ENCODE peak calls at places on chromosome 17, in nine cellular contexts. One of them, this sample, is unnamed.

GRCh38 chr17:43613911-43614310 is 47.8 kb downstream of the MEOX1 start:
- DNase-seq in HCT116: no peak
- DNase-seq in endothelial cell of umbilical vein: no peak
- DNase-seq in transverse colon: no peak
- DNase-seq in H1: no peak
- DNase-seq in K562: no peak
- DNase-seq in prostate gland: no peak
- DNase-seq in stomach: no peak
- DNase-seq in sigmoid colon: no peak
- DNase-seq in this sample: no peak

GRCh38 chr17:4247981-4248388 is 15.8 kb downstream of the ANKFY1 start:
- DNase-seq in endothelial cell of umbilical vein: no peak
- DNase-seq in K562: peak; percentile 29
- DNase-seq in HCT116: peak; percentile 23
- DNase-seq in prostate gland: peak; percentile 52
- DNase-seq in stomach: peak; percentile 64
- DNase-seq in sigmoid colon: no peak
- DNase-seq in transverse colon: peak; percentile 82
- DNase-seq in H1: peak; percentile 27
- DNase-seq in this sample: peak; percentile 64

GRCh38 chr17:58960068-58960467 is 146.6 kb downstream of the TRIM37 start:
- DNase-seq in HCT116: peak; percentile 63
- DNase-seq in prostate gland: peak; percentile 72
- DNase-seq in sigmoid colon: no peak
- DNase-seq in endothelial cell of umbilical vein: peak; percentile 50
- DNase-seq in H1: no peak
- DNase-seq in stomach: no peak
- DNase-seq in transverse colon: no peak
- DNase-seq in K562: no peak
- DNase-seq in this sample: no peak

GRCh38 chr17:81960130-81960958 is 643 bp downstream of the NOTUM start:
- DNase-seq in K562: peak; percentile 40
- DNase-seq in sigmoid colon: peak; percentile 51
- DNase-seq in transverse colon: no peak
- DNase-seq in HCT116: no peak
- DNase-seq in endothelial cell of umbilical vein: no peak
- DNase-seq in prostate gland: no peak
- DNase-seq in stomach: no peak
- DNase-seq in H1: no peak
- DNase-seq in this sample: no peak

GRCh38 chr17:945672-946071 is 33.9 kb downstream of the NXN start:
- DNase-seq in K562: no peak
- DNase-seq in endothelial cell of umbilical vein: no peak
- DNase-seq in transverse colon: no peak
- DNase-seq in H1: no peak
- DNase-seq in HCT116: no peak
- DNase-seq in prostate gland: no peak
- DNase-seq in sigmoid colon: no peak
- DNase-seq in stomach: no peak
- DNase-seq in this sample: no peak

GRCh38 chr17:11704041-11704440 is 105.8 kb downstream of the DNAH9 start:
- DNase-seq in sigmoid colon: no peak
- DNase-seq in HCT116: no peak
- DNase-seq in endothelial cell of umbilical vein: no peak
- DNase-seq in prostate gland: no peak
- DNase-seq in K562: no peak
- DNase-seq in H1: no peak
- DNase-seq in transverse colon: no peak
- DNase-seq in stomach: no peak
- DNase-seq in this sample: no peak

GRCh38 chr17:3448059-3448630 is 14.5 kb upstream of the OR1E2 start:
- DNase-seq in endothelial cell of umbilical vein: no peak
- DNase-seq in HCT116: no peak
- DNase-seq in sigmoid colon: no peak
- DNase-seq in prostate gland: no peak
- DNase-seq in transverse colon: no peak
- DNase-seq in H1: no peak
- DNase-seq in stomach: no peak
- DNase-seq in K562: no peak
- DNase-seq in this sample: no peak

GRCh38 chr17:82302498-82302963 is 14.9 kb downstream of the CD7 start:
- DNase-seq in prostate gland: no peak
- DNase-seq in sigmoid colon: no peak
- DNase-seq in HCT116: no peak
- DNase-seq in endothelial cell of umbilical vein: no peak
- DNase-seq in K562: no peak
- DNase-seq in stomach: no peak
- DNase-seq in transverse colon: no peak
- DNase-seq in H1: no peak
- DNase-seq in this sample: no peak

GRCh38 chr17:63622571-63623390 is 564 bp downstream of the MAP3K3 start:
- DNase-seq in stomach: peak; percentile 80
- DNase-seq in prostate gland: peak; percentile 49
- DNase-seq in sigmoid colon: peak; percentile 86
- DNase-seq in H1: no peak
- DNase-seq in HCT116: no peak
- DNase-seq in transverse colon: peak; percentile 76
- DNase-seq in endothelial cell of umbilical vein: peak; percentile 92
- DNase-seq in K562: peak; percentile 76
- DNase-seq in this sample: peak; percentile 52

GRCh38 chr17:59165933-59166342 is 10.4 kb downstream of the PRR11 start:
- DNase-seq in transverse colon: peak; percentile 41
- DNase-seq in H1: peak; percentile 27
- DNase-seq in stomach: peak; percentile 47
- DNase-seq in endothelial cell of umbilical vein: peak; percentile 80
- DNase-seq in sigmoid colon: no peak
- DNase-seq in K562: no peak
- DNase-seq in prostate gland: no peak
- DNase-seq in HCT116: peak; percentile 49
- DNase-seq in this sample: no peak

GRCh38 chr17:68532826-68533225 is 20.6 kb downstream of the PRKAR1A start:
- DNase-seq in K562: no peak
- DNase-seq in endothelial cell of umbilical vein: no peak
- DNase-seq in sigmoid colon: no peak
- DNase-seq in transverse colon: no peak
- DNase-seq in prostate gland: no peak
- DNase-seq in stomach: no peak
- DNase-seq in H1: no peak
- DNase-seq in HCT116: no peak
- DNase-seq in this sample: no peak

GRCh38 chr17:83133302-83134121 is 54.1 kb downstream of the METRNL start:
- DNase-seq in transverse colon: peak; percentile 1
- DNase-seq in stomach: no peak
- DNase-seq in H1: no peak
- DNase-seq in prostate gland: no peak
- DNase-seq in sigmoid colon: peak; percentile 52
- DNase-seq in K562: no peak
- DNase-seq in HCT116: no peak
- DNase-seq in endothelial cell of umbilical vein: no peak
- DNase-seq in this sample: no peak

GRCh38 chr17:37358098-37358829 is 17.5 kb upstream of the C17orf78 start:
- DNase-seq in H1: peak; percentile 66
- DNase-seq in HCT116: no peak
- DNase-seq in endothelial cell of umbilical vein: peak; percentile 78
- DNase-seq in sigmoid colon: peak; percentile 77
- DNase-seq in prostate gland: peak; percentile 68
- DNase-seq in stomach: peak; percentile 43
- DNase-seq in transverse colon: peak; percentile 57
- DNase-seq in K562: peak; percentile 76
- DNase-seq in this sample: peak; percentile 56

GRCh38 chr17:40551874-40552768 is 13.2 kb downstream of the CCR7 start:
- DNase-seq in K562: no peak
- DNase-seq in transverse colon: peak; percentile 21
- DNase-seq in HCT116: no peak
- DNase-seq in sigmoid colon: peak; percentile 86
- DNase-seq in prostate gland: no peak
- DNase-seq in stomach: peak; percentile 29
- DNase-seq in H1: no peak
- DNase-seq in endothelial cell of umbilical vein: no peak
- DNase-seq in this sample: no peak

GRCh38 chr17:75998327-75998795 is 2.3 kb upstream of the CDK3 start:
- DNase-seq in prostate gland: no peak
- DNase-seq in H1: no peak
- DNase-seq in transverse colon: peak; percentile 58
- DNase-seq in endothelial cell of umbilical vein: no peak
- DNase-seq in sigmoid colon: no peak
- DNase-seq in HCT116: no peak
- DNase-seq in K562: no peak
- DNase-seq in stomach: no peak
- DNase-seq in this sample: no peak

GRCh38 chr17:66200685-66201092 is 8.8 kb upstream of the CEP112 start:
- DNase-seq in HCT116: peak; percentile 89
- DNase-seq in K562: peak; percentile 17
- DNase-seq in endothelial cell of umbilical vein: peak; percentile 79
- DNase-seq in stomach: peak; percentile 59
- DNase-seq in sigmoid colon: no peak
- DNase-seq in prostate gland: peak; percentile 48
- DNase-seq in H1: no peak
- DNase-seq in transverse colon: peak; percentile 59
- DNase-seq in this sample: no peak

GRCh38 chr17:16419074-16419928 is 3.9 kb downstream of the TRPV2 start:
- DNase-seq in H1: no peak
- DNase-seq in HCT116: no peak
- DNase-seq in K562: peak; percentile 59
- DNase-seq in endothelial cell of umbilical vein: peak; percentile 63
- DNase-seq in transverse colon: no peak
- DNase-seq in stomach: no peak
- DNase-seq in prostate gland: no peak
- DNase-seq in sigmoid colon: peak; percentile 79
- DNase-seq in this sample: no peak

GRCh38 chr17:29048440-29049360 is 5.8 kb downstream of the PIPOX start:
- DNase-seq in H1: no peak
- DNase-seq in transverse colon: no peak
- DNase-seq in prostate gland: no peak
- DNase-seq in endothelial cell of umbilical vein: no peak
- DNase-seq in stomach: no peak
- DNase-seq in K562: no peak
- DNase-seq in HCT116: no peak
- DNase-seq in sigmoid colon: no peak
- DNase-seq in this sample: no peak

GRCh38 chr17:76968707-76969597 is 100.7 kb downstream of the MGAT5B start:
- DNase-seq in H1: peak; percentile 96
- DNase-seq in endothelial cell of umbilical vein: no peak
- DNase-seq in K562: no peak
- DNase-seq in transverse colon: peak; percentile 55
- DNase-seq in HCT116: no peak
- DNase-seq in stomach: peak; percentile 60
- DNase-seq in sigmoid colon: no peak
- DNase-seq in prostate gland: no peak
- DNase-seq in this sample: no peak

GRCh38 chr17:78117027-78117981 is 11.3 kb downstream of the TMC6 start:
- DNase-seq in sigmoid colon: no peak
- DNase-seq in stomach: peak; percentile 60
- DNase-seq in H1: no peak
- DNase-seq in prostate gland: no peak
- DNase-seq in HCT116: no peak
- DNase-seq in endothelial cell of umbilical vein: no peak
- DNase-seq in transverse colon: peak; percentile 53
- DNase-seq in K562: no peak
- DNase-seq in this sample: no peak
- TF ChIP-seq POLR2AphosphoS5 in sigmoid colon: no peak
- TF ChIP-seq POLR2AphosphoS5 in stomach: no peak
- TF ChIP-seq POLR2AphosphoS5 in H1: no peak
- TF ChIP-seq POLR2AphosphoS5 in prostate gland: peak; percentile 7
- TF ChIP-seq POLR2AphosphoS5 in HCT116: no peak
- TF ChIP-seq POLR2AphosphoS5 in endothelial cell of umbilical vein: no peak
- TF ChIP-seq POLR2AphosphoS5 in transverse colon: no peak
- TF ChIP-seq POLR2AphosphoS5 in K562: no peak
- TF ChIP-seq POLR2AphosphoS5 in this sample: no peak

GRCh38 chr17:51961689-51962088 is 196.8 kb downstream of the CA10 start:
- DNase-seq in K562: no peak
- DNase-seq in prostate gland: no peak
- DNase-seq in sigmoid colon: no peak
- DNase-seq in transverse colon: no peak
- DNase-seq in stomach: no peak
- DNase-seq in HCT116: no peak
- DNase-seq in H1: no peak
- DNase-seq in endothelial cell of umbilical vein: no peak
- DNase-seq in this sample: no peak
- H3K9me3 ChIP-seq in K562: no peaks in the 10 kb centered on the region
- H3K9me3 ChIP-seq in prostate gland: no peaks in the 10 kb centered on the region
- H3K9me3 ChIP-seq in sigmoid colon: peaks cover 10% of the 10 kb centered on the region
- H3K9me3 ChIP-seq in transverse colon: peaks cover 14% of the 10 kb centered on the region
- H3K9me3 ChIP-seq in stomach: peaks cover 25% of the 10 kb centered on the region
- H3K9me3 ChIP-seq in HCT116: peaks cover 40% of the 10 kb centered on the region
- H3K9me3 ChIP-seq in H1: peaks cover 11% of the 10 kb centered on the region
- H3K9me3 ChIP-seq in endothelial cell of umbilical vein: peaks cover 3% of the 10 kb centered on the region
- H3K9me3 ChIP-seq in this sample: peaks cover 21% of the 10 kb centered on the region

DNA sequence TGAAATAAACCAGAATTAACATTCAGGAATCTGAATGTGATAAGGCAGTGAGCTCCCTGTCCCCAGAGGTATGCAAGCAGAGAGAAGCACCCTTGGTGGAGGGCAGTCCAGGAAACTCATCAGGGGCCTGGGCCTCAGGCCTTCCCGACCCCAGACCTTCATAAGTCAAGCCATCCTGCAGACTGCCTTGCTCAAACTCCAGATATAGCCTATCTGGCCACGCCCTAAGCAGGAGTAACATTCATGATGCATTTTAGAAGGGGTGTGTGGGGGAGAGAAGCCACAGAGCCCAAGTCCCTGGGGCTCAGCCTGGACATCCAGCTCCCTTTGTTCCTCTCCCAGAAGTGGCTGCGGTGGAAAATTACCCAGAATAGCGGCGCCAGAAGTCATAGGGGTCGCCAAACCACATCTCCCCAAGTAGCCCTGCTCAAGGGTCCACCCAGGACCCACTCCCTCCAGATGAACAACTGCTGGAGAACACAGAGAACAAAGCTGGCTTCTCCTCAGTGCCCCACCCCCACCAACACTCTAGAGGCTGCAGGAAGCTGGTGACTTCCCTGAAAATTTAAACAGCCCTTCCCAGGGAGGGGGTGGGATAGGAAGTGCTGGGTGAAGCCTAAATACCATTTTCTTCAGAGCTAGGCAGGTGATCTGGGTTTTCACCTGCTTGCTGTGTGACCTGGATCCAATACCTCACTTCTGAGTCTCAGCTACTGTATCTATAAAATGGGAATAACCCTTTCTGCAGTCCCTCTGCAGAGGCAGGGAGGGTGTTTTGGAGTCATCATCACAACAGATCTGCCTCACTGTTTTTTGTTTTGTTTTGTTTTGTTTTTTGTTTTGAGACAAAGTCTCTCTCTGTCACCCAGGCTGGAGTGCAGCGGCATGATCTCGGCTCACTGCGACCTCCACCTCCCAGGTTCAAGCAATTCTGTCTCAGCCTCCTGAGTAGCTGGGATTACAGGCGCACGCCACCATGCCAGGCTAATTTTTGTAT is 1.5 kb upstream of the SREBF1 start:
- DNase-seq in H1: no peak
- DNase-seq in transverse colon: peak; percentile 64
- DNase-seq in stomach: no peak
- DNase-seq in endothelial cell of umbilical vein: peak; percentile 59
- DNase-seq in prostate gland: peak; percentile 72
- DNase-seq in sigmoid colon: no peak
- DNase-seq in K562: no peak
- DNase-seq in HCT116: peak; percentile 75
- DNase-seq in this sample: no peak
- TF ChIP-seq POLR2A in H1: no peak
- TF ChIP-seq POLR2A in transverse colon: peak; percentile 15
- TF ChIP-seq POLR2A in stomach: no peak
- TF ChIP-seq POLR2A in endothelial cell of umbilical vein: no peak
- TF ChIP-seq POLR2A in prostate gland: no peak
- TF ChIP-seq POLR2A in sigmoid colon: no peak
- TF ChIP-seq POLR2A in K562: peak; percentile 10
- TF ChIP-seq POLR2A in HCT116: no peak
- TF ChIP-seq POLR2A in this sample: no peak

GRCh38 chr17:61927211-61928100 is at the start of gene INTS2:
- DNase-seq in K562: peak; percentile 93
- DNase-seq in sigmoid colon: peak; percentile 98
- DNase-seq in prostate gland: peak; percentile 95
- DNase-seq in transverse colon: peak; percentile 97
- DNase-seq in stomach: peak; percentile 97
- DNase-seq in H1: peak; percentile 83
- DNase-seq in endothelial cell of umbilical vein: peak; percentile 92
- DNase-seq in HCT116: peak; percentile 96
- DNase-seq in this sample: peak; percentile 92
- TF ChIP-seq POLR2AphosphoS5 in K562: peak; percentile 93
- TF ChIP-seq POLR2AphosphoS5 in sigmoid colon: peak; percentile 88
- TF ChIP-seq POLR2AphosphoS5 in prostate gland: peak; percentile 96
- TF ChIP-seq POLR2AphosphoS5 in transverse colon: peak; percentile 91
- TF ChIP-seq POLR2AphosphoS5 in stomach: peak; percentile 92
- TF ChIP-seq POLR2AphosphoS5 in H1: peak; percentile 96
- TF ChIP-seq POLR2AphosphoS5 in endothelial cell of umbilical vein: peak; percentile 96
- TF ChIP-seq POLR2AphosphoS5 in HCT116: peak; percentile 99
- TF ChIP-seq POLR2AphosphoS5 in this sample: peak; percentile 80

This sample was measured in breast epithelium.